ENCODE peak calls at places on chromosomes 6 and 20, in five cellular contexts. One of them, this sample, is unnamed.

GRCh38 chr6:101226677-101227135 is 166.8 kb upstream of the GRIK2 start:
- DNase-seq in GM03348: no peak
- DNase-seq in iPS DF 19.7: peak; percentile 77
- DNase-seq in K562: no peak
- DNase-seq in activated CD4-positive, alpha-beta T cell treated with anti-CD3 and anti-CD28 coated beads, Interleukin-2, amount 50 U/mL, for 48 hours: peak; percentile 13
- DNase-seq in this sample: peak; percentile 45

GRCh38 chr6:130357436-130357835 is 8.4 kb upstream of the TMEM200A start:
- DNase-seq in GM03348: no peak
- DNase-seq in iPS DF 19.7: no peak
- DNase-seq in K562: no peak
- DNase-seq in activated CD4-positive, alpha-beta T cell treated with anti-CD3 and anti-CD28 coated beads, Interleukin-2, amount 50 U/mL, for 48 hours: no peak
- DNase-seq in this sample: no peak

GRCh38 chr20:50582591-50583234 is 72.5 kb downstream of the PTPN1 start:
- DNase-seq in GM03348: no peak
- DNase-seq in iPS DF 19.7: no peak
- DNase-seq in K562: no peak
- DNase-seq in activated CD4-positive, alpha-beta T cell treated with anti-CD3 and anti-CD28 coated beads, Interleukin-2, amount 50 U/mL, for 48 hours: no peak
- DNase-seq in this sample: no peak

GRCh38 chr6:143232849-143233248 is 172.2 kb downstream of the AIG1 start:
- DNase-seq in GM03348: peak; percentile 53
- DNase-seq in iPS DF 19.7: no peak
- DNase-seq in K562: peak; percentile 56
- DNase-seq in activated CD4-positive, alpha-beta T cell treated with anti-CD3 and anti-CD28 coated beads, Interleukin-2, amount 50 U/mL, for 48 hours: peak; percentile 25
- DNase-seq in this sample: no peak

GRCh38 chr6:113306552-113307145 is 550.5 kb upstream of the MARCKS start:
- DNase-seq in GM03348: no peak
- DNase-seq in iPS DF 19.7: peak; percentile 7
- DNase-seq in K562: peak; percentile 15
- DNase-seq in activated CD4-positive, alpha-beta T cell treated with anti-CD3 and anti-CD28 coated beads, Interleukin-2, amount 50 U/mL, for 48 hours: peak; percentile 57
- DNase-seq in this sample: peak; percentile 14

GRCh38 chr6:157867155-157867559 is 44.1 kb downstream of the SNX9 start:
- DNase-seq in GM03348: peak; percentile 58
- DNase-seq in iPS DF 19.7: no peak
- DNase-seq in K562: peak; percentile 59
- DNase-seq in activated CD4-positive, alpha-beta T cell treated with anti-CD3 and anti-CD28 coated beads, Interleukin-2, amount 50 U/mL, for 48 hours: no peak
- DNase-seq in this sample: peak; percentile 26

GRCh38 chr6:71545905-71546304 is 257.3 kb downstream of the OGFRL1 start:
- DNase-seq in GM03348: no peak
- DNase-seq in iPS DF 19.7: no peak
- DNase-seq in K562: no peak
- DNase-seq in activated CD4-positive, alpha-beta T cell treated with anti-CD3 and anti-CD28 coated beads, Interleukin-2, amount 50 U/mL, for 48 hours: no peak
- DNase-seq in this sample: no peak

GRCh38 chr6:150741633-150742200 is 123.8 kb upstream of the MTHFD1L start:
- DNase-seq in GM03348: no peak
- DNase-seq in iPS DF 19.7: no peak
- DNase-seq in K562: no peak
- DNase-seq in activated CD4-positive, alpha-beta T cell treated with anti-CD3 and anti-CD28 coated beads, Interleukin-2, amount 50 U/mL, for 48 hours: peak; percentile 10
- DNase-seq in this sample: no peak

GRCh38 chr6:63493557-63493956 is 78.7 kb upstream of the LOC128125822 start:
- DNase-seq in GM03348: no peak
- DNase-seq in iPS DF 19.7: no peak
- DNase-seq in K562: no peak
- DNase-seq in activated CD4-positive, alpha-beta T cell treated with anti-CD3 and anti-CD28 coated beads, Interleukin-2, amount 50 U/mL, for 48 hours: no peak
- DNase-seq in this sample: no peak

GRCh38 chr6:167650730-167651129 is 176.0 kb upstream of the AFDN start:
- DNase-seq in GM03348: no peak
- DNase-seq in iPS DF 19.7: no peak
- DNase-seq in K562: no peak
- DNase-seq in activated CD4-positive, alpha-beta T cell treated with anti-CD3 and anti-CD28 coated beads, Interleukin-2, amount 50 U/mL, for 48 hours: no peak
- DNase-seq in this sample: no peak

GRCh38 chr6:24927985-24928735 is 7.6 kb downstream of the RIPOR2 start:
- DNase-seq in GM03348: peak; percentile 33
- DNase-seq in iPS DF 19.7: no peak
- DNase-seq in K562: no peak
- DNase-seq in activated CD4-positive, alpha-beta T cell treated with anti-CD3 and anti-CD28 coated beads, Interleukin-2, amount 50 U/mL, for 48 hours: no peak
- DNase-seq in this sample: no peak

GRCh38 chr6:78598966-78599365 is 268.4 kb upstream of the IRAK1BP1 start:
- DNase-seq in GM03348: peak; percentile 72
- DNase-seq in iPS DF 19.7: no peak
- DNase-seq in K562: no peak
- DNase-seq in activated CD4-positive, alpha-beta T cell treated with anti-CD3 and anti-CD28 coated beads, Interleukin-2, amount 50 U/mL, for 48 hours: no peak
- DNase-seq in this sample: peak; percentile 97

This sample was measured in foreskin fibroblast.